ENCODE peak calls at places on chromosome 16, in six cellular contexts. One of them, this sample, is unnamed.

GRCh38 chr16:66423177-66423576 is 3.9 kb upstream of the BEAN1 start:
- DNase-seq in K562: no peak
- DNase-seq in HepG2: no peak
- DNase-seq in H1: no peak
- DNase-seq in HCT116: no peak
- DNase-seq in GM12878: no peak
- DNase-seq in this sample: no peak

GRCh38 chr16:56457927-56458470 is 6.6 kb downstream of the OGFOD1 start:
- DNase-seq in HepG2: no peak
- DNase-seq in H1: no peak
- DNase-seq in K562: no peak
- DNase-seq in GM12878: no peak
- DNase-seq in HCT116: no peak
- DNase-seq in this sample: no peak

GRCh38 chr16:52372313-52372712 is 174.6 kb downstream of the TOX3 start:
- DNase-seq in HepG2: no peak
- DNase-seq in GM12878: no peak
- DNase-seq in H1: no peak
- DNase-seq in K562: no peak
- DNase-seq in HCT116: no peak
- DNase-seq in this sample: no peak

GRCh38 chr16:56689171-56689570 is 6.9 kb downstream of the MT1X start:
- DNase-seq in HCT116: no peak
- DNase-seq in H1: no peak
- DNase-seq in K562: no peak
- DNase-seq in HepG2: no peak
- DNase-seq in GM12878: no peak
- DNase-seq in this sample: no peak

GRCh38 chr16:53068423-53068833 is 13.6 kb downstream of the CHD9 start:
- DNase-seq in HepG2: no peak
- DNase-seq in K562: no peak
- DNase-seq in HCT116: no peak
- DNase-seq in GM12878: no peak
- DNase-seq in H1: no peak
- DNase-seq in this sample: no peak

GRCh38 chr16:67006930-67007658 is 18.7 kb downstream of the CES4A start:
- DNase-seq in H1: no peak
- DNase-seq in K562: no peak
- DNase-seq in HCT116: no peak
- DNase-seq in HepG2: no peak
- DNase-seq in GM12878: no peak
- DNase-seq in this sample: no peak

GRCh38 chr16:1812732-1813163 is 13.9 kb downstream of the HAGH start:
- DNase-seq in H1: no peak
- DNase-seq in HCT116: peak; percentile 47
- DNase-seq in K562: peak; percentile 75
- DNase-seq in GM12878: no peak
- DNase-seq in HepG2: peak; percentile 70
- DNase-seq in this sample: peak; percentile 44

GRCh38 chr16:23248261-23249194 is 53.6 kb upstream of the SCNN1B start:
- DNase-seq in GM12878: no peak
- DNase-seq in H1: no peak
- DNase-seq in HepG2: no peak
- DNase-seq in K562: no peak
- DNase-seq in HCT116: no peak
- DNase-seq in this sample: no peak

GRCh38 chr16:8589293-8590160 is 784 bp downstream of the TMEM114 start:
- DNase-seq in GM12878: no peak
- DNase-seq in HepG2: no peak
- DNase-seq in HCT116: no peak
- DNase-seq in K562: no peak
- DNase-seq in H1: no peak
- DNase-seq in this sample: no peak

GRCh38 chr16:4894276-4895150 is 42.4 kb downstream of the PPL start:
- DNase-seq in HCT116: no peak
- DNase-seq in HepG2: no peak
- DNase-seq in H1: no peak
- DNase-seq in GM12878: no peak
- DNase-seq in K562: peak; percentile 68
- DNase-seq in this sample: no peak

GRCh38 chr16:10240854-10241613 is 58.8 kb upstream of the GRIN2A start:
- DNase-seq in HCT116: no peak
- DNase-seq in HepG2: no peak
- DNase-seq in GM12878: no peak
- DNase-seq in K562: peak; percentile 30
- DNase-seq in H1: no peak
- DNase-seq in this sample: no peak

GRCh38 chr16:85751665-85752501 is 987 bp upstream of the C16orf74 start:
- DNase-seq in HCT116: no peak
- DNase-seq in GM12878: no peak
- DNase-seq in H1: peak; percentile 34
- DNase-seq in K562: no peak
- DNase-seq in HepG2: no peak
- DNase-seq in this sample: no peak

GRCh38 chr16:80355335-80355734 is 185.5 kb upstream of the DYNLRB2 start:
- DNase-seq in H1: no peak
- DNase-seq in GM12878: no peak
- DNase-seq in HCT116: no peak
- DNase-seq in K562: no peak
- DNase-seq in HepG2: no peak
- DNase-seq in this sample: no peak

GRCh38 chr16:77431131-77431670 is 3.6 kb downstream of the ADAMTS18 start:
- DNase-seq in HCT116: no peak
- DNase-seq in H1: no peak
- DNase-seq in GM12878: no peak
- DNase-seq in HepG2: no peak
- DNase-seq in K562: no peak
- DNase-seq in this sample: no peak

GRCh38 chr16:27364493-27365141 is 37.4 kb upstream of the IL21R start:
- DNase-seq in HepG2: peak; percentile 97
- DNase-seq in H1: no peak
- DNase-seq in GM12878: no peak
- DNase-seq in HCT116: no peak
- DNase-seq in K562: no peak
- DNase-seq in this sample: no peak

GRCh38 chr16:30958164-30959083 is 870 bp downstream of the SETD1A start:
- DNase-seq in K562: peak; percentile 95
- DNase-seq in GM12878: no peak
- DNase-seq in HCT116: peak; percentile 35
- DNase-seq in H1: no peak
- DNase-seq in HepG2: peak; percentile 71
- DNase-seq in this sample: no peak

GRCh38 chr16:68539704-68540370 is 746 bp downstream of the ZFP90 start:
- DNase-seq in GM12878: no peak
- DNase-seq in K562: no peak
- DNase-seq in H1: no peak
- DNase-seq in HepG2: no peak
- DNase-seq in HCT116: no peak
- DNase-seq in this sample: no peak

GRCh38 chr16:3857189-3858013 is 23.1 kb downstream of the CREBBP start:
- DNase-seq in GM12878: peak; percentile 42
- DNase-seq in K562: no peak
- DNase-seq in H1: no peak
- DNase-seq in HCT116: no peak
- DNase-seq in HepG2: peak; percentile 89
- DNase-seq in this sample: no peak

GRCh38 chr16:3101841-3102470 is 2.9 kb upstream of the ZSCAN10 start:
- DNase-seq in H1: no peak
- DNase-seq in GM12878: no peak
- DNase-seq in HepG2: no peak
- DNase-seq in HCT116: no peak
- DNase-seq in K562: no peak
- DNase-seq in this sample: peak; percentile 77

GRCh38 chr16:21100447-21100846 is 50.2 kb downstream of the DNAH3 start:
- DNase-seq in H1: no peak
- DNase-seq in HepG2: no peak
- DNase-seq in GM12878: no peak
- DNase-seq in K562: no peak
- DNase-seq in HCT116: peak; percentile 19
- DNase-seq in this sample: no peak

GRCh38 chr16:9677301-9677653 is 505.0 kb downstream of the GRIN2A start:
- DNase-seq in H1: no peak
- DNase-seq in K562: no peak
- DNase-seq in HCT116: no peak
- DNase-seq in HepG2: no peak
- DNase-seq in GM12878: no peak
- DNase-seq in this sample: peak; percentile 49

GRCh38 chr16:89918453-89919347 is at the start of gene MC1R:
- DNase-seq in HepG2: peak; percentile 88
- DNase-seq in GM12878: no peak
- DNase-seq in K562: peak; percentile 88
- DNase-seq in HCT116: peak; percentile 26
- DNase-seq in H1: no peak
- DNase-seq in this sample: no peak

GRCh38 chr16:27228036-27228435 is 24.7 kb downstream of the KDM8 start:
- DNase-seq in K562: no peak
- DNase-seq in H1: no peak
- DNase-seq in HepG2: no peak
- DNase-seq in HCT116: no peak
- DNase-seq in GM12878: no peak
- DNase-seq in this sample: no peak

GRCh38 chr16:2236362-2237075 is at the start of gene DNASE1L2:
- DNase-seq in GM12878: no peak
- DNase-seq in HCT116: no peak
- DNase-seq in K562: no peak
- DNase-seq in H1: no peak
- DNase-seq in HepG2: no peak
- DNase-seq in this sample: no peak

GRCh38 chr16:77231047-77231446 is 31.8 kb downstream of the SYCE1L start:
- DNase-seq in GM12878: no peak
- DNase-seq in K562: no peak
- DNase-seq in HepG2: no peak
- DNase-seq in H1: no peak
- DNase-seq in HCT116: no peak
- DNase-seq in this sample: no peak

GRCh38 chr16:50067290-50067853 is 1.6 kb downstream of the HEATR3 start:
- DNase-seq in K562: no peak
- DNase-seq in HCT116: peak; percentile 22
- DNase-seq in H1: no peak
- DNase-seq in HepG2: peak; percentile 79
- DNase-seq in GM12878: no peak
- DNase-seq in this sample: peak; percentile 20

GRCh38 chr16:84096447-84097005 is 20.2 kb downstream of the MBTPS1 start:
- DNase-seq in H1: no peak
- DNase-seq in K562: no peak
- DNase-seq in HCT116: no peak
- DNase-seq in HepG2: peak; percentile 95
- DNase-seq in GM12878: no peak
- DNase-seq in this sample: no peak

GRCh38 chr16:59236804-59237463 is 502.8 kb upstream of the GOT2 start:
- DNase-seq in H1: peak; percentile 15
- DNase-seq in GM12878: no peak
- DNase-seq in K562: no peak
- DNase-seq in HepG2: no peak
- DNase-seq in HCT116: no peak
- DNase-seq in this sample: peak; percentile 63

GRCh38 chr16:30951785-30952184 is 2.9 kb downstream of the ORAI3 start:
- DNase-seq in H1: no peak
- DNase-seq in GM12878: no peak
- DNase-seq in K562: no peak
- DNase-seq in HepG2: no peak
- DNase-seq in HCT116: no peak
- DNase-seq in this sample: no peak

GRCh38 chr16:27238016-27238587 is 30.5 kb downstream of the NSMCE1 start:
- DNase-seq in GM12878: no peak
- DNase-seq in H1: no peak
- DNase-seq in HepG2: no peak
- DNase-seq in K562: no peak
- DNase-seq in HCT116: no peak
- DNase-seq in this sample: no peak

GRCh38 chr16:57257455-57258070 is 12.5 kb downstream of the ARL2BP start:
- DNase-seq in GM12878: no peak
- DNase-seq in HCT116: no peak
- DNase-seq in H1: no peak
- DNase-seq in K562: no peak
- DNase-seq in HepG2: no peak
- DNase-seq in this sample: no peak

DNA sequence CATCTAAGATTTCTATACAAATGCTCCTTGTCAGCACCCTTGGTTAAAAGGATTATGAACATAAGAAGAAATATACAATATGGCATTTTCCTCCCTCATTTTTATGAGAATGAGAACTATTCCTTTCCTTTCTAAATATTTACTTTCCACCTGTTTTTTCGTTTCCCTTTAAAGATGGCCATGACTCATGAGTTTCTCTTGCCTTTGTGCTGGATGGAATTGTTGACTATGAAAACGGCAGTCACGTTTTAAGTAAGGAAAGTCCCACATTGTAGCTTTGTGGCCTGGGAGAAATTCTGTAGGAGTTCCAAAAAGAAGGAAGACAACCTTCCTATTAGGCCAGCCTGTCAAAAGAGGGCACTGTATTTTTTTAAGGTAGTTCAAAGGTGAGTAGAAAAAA is 276.5 kb downstream of the FOXL1 start:
- DNase-seq in HepG2: no peak
- DNase-seq in H1: no peak
- DNase-seq in K562: no peak
- DNase-seq in GM12878: no peak
- DNase-seq in HCT116: no peak
- DNase-seq in this sample: no peak
- TF ChIP-seq ZNF274 in HepG2: no peak
- TF ChIP-seq ZNF274 in H1: no peak
- TF ChIP-seq ZNF274 in K562: no peak
- TF ChIP-seq ZNF274 in GM12878: no peak
- TF ChIP-seq ZNF274 in HCT116: no peak
- TF ChIP-seq ZNF274 in this sample: no peak

DNA sequence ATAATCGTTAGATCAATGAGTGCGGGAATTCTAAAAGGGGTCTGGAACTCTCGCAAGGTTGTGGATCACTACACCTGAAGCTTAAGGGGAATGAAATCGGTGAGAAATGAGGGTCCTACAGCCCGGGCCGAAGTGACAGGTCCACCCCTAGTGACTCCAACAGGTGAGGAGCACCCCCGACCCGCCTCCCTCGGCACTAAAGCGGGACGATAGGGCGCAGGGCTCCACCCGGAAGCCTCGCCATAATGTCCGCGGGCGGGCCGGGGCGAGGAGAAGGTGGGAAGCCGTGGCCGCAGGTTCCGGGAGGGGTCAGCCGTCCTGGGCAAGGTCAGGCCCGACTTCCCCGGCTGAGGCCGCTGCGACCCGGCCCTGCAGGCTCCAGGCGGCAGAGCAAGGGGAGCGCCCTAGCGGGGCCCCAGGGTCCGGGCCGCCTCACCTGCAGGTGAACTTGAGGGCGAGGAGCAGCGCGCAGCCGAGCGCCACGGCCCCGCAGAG is 569 bp downstream of the TXNDC11 start:
- DNase-seq in GM12878: no peak
- DNase-seq in H1: no peak
- DNase-seq in HepG2: peak; percentile 32
- DNase-seq in HCT116: no peak
- DNase-seq in K562: peak; percentile 72
- DNase-seq in this sample: no peak
- TF ChIP-seq YY1 in GM12878: no peak
- TF ChIP-seq YY1 in H1: no peak
- TF ChIP-seq YY1 in HepG2: no peak
- TF ChIP-seq YY1 in HCT116: no peak
- TF ChIP-seq YY1 in K562: peak; percentile 47
- TF ChIP-seq YY1 in this sample: no peak

GRCh38 chr16:495127-495748 is 32.3 kb upstream of the CAPN15 start:
- DNase-seq in K562: peak; percentile 37
- DNase-seq in HCT116: no peak
- DNase-seq in HepG2: peak; percentile 59
- DNase-seq in H1: peak; percentile 41
- DNase-seq in GM12878: no peak
- DNase-seq in this sample: peak; percentile 63
- TF ChIP-seq ZNF274 in K562: no peak
- TF ChIP-seq ZNF274 in HCT116: no peak
- TF ChIP-seq ZNF274 in HepG2: no peak
- TF ChIP-seq ZNF274 in H1: no peak
- TF ChIP-seq ZNF274 in GM12878: no peak
- TF ChIP-seq ZNF274 in this sample: no peak

GRCh38 chr16:70685938-70686375 is at the start of gene MTSS2:
- DNase-seq in H1: no peak
- DNase-seq in GM12878: no peak
- DNase-seq in HCT116: peak; percentile 35
- DNase-seq in K562: peak; percentile 94
- DNase-seq in HepG2: peak; percentile 80
- DNase-seq in this sample: peak; percentile 62
- TF ChIP-seq YY1 in H1: no peak
- TF ChIP-seq YY1 in GM12878: no peak
- TF ChIP-seq YY1 in HCT116: no peak
- TF ChIP-seq YY1 in K562: peak; percentile 18
- TF ChIP-seq YY1 in HepG2: peak; percentile 48
- TF ChIP-seq YY1 in this sample: no peak

This sample was measured in NT2/D1.